ENCODE peak calls at places on chromosomes 3 and 15, in nine cellular contexts. One of them, this sample, is unnamed.

GRCh38 chr15:99371180-99372103 is 120.2 kb downstream of the LRRC28 start:
- DNase-seq in HCT116: no peak
- DNase-seq in transverse colon: no peak
- DNase-seq in sigmoid colon: no peak
- DNase-seq in HL-60: no peak
- DNase-seq in GM23338: peak
- DNase-seq in GM12892: no peak
- DNase-seq in endothelial cell of umbilical vein: peak
- DNase-seq in GM12891: no peak
- DNase-seq in this sample: no peak

GRCh38 chr15:50261979-50262378 is 3.5 kb downstream of the HDC start:
- DNase-seq in GM12891: no peak
- DNase-seq in endothelial cell of umbilical vein: no peak
- DNase-seq in sigmoid colon: no peak
- DNase-seq in GM23338: peak
- DNase-seq in transverse colon: no peak
- DNase-seq in GM12892: no peak
- DNase-seq in HCT116: no peak
- DNase-seq in HL-60: no peak
- DNase-seq in this sample: no peak

GRCh38 chr15:84981711-84982300 is at the start of gene PDE8A:
- DNase-seq in HL-60: peak
- DNase-seq in GM12892: peak
- DNase-seq in HCT116: no peak
- DNase-seq in sigmoid colon: peak
- DNase-seq in GM23338: peak
- DNase-seq in transverse colon: peak
- DNase-seq in endothelial cell of umbilical vein: peak
- DNase-seq in GM12891: peak
- DNase-seq in this sample: peak

GRCh38 chr3:77227567-77227966 is 187.7 kb downstream of the ROBO2 start:
- DNase-seq in sigmoid colon: no peak
- DNase-seq in GM23338: no peak
- DNase-seq in GM12892: no peak
- DNase-seq in HL-60: no peak
- DNase-seq in HCT116: no peak
- DNase-seq in transverse colon: no peak
- DNase-seq in endothelial cell of umbilical vein: no peak
- DNase-seq in GM12891: no peak
- DNase-seq in this sample: no peak

GRCh38 chr15:69908060-69908459 is 189.7 kb downstream of the TLE3 start:
- DNase-seq in HL-60: no peak
- DNase-seq in sigmoid colon: no peak
- DNase-seq in endothelial cell of umbilical vein: no peak
- DNase-seq in GM23338: no peak
- DNase-seq in transverse colon: no peak
- DNase-seq in GM12892: no peak
- DNase-seq in HCT116: no peak
- DNase-seq in GM12891: no peak
- DNase-seq in this sample: no peak

GRCh38 chr15:40307421-40308165 is at the start of gene PLCB2:
- DNase-seq in HL-60: peak
- DNase-seq in HCT116: no peak
- DNase-seq in GM12892: peak
- DNase-seq in sigmoid colon: peak
- DNase-seq in endothelial cell of umbilical vein: no peak
- DNase-seq in transverse colon: peak
- DNase-seq in GM23338: peak
- DNase-seq in GM12891: no peak
- DNase-seq in this sample: no peak

GRCh38 chr15:90264649-90265048 is 823 bp upstream of the NGRN start:
- DNase-seq in GM12892: no peak
- DNase-seq in endothelial cell of umbilical vein: peak
- DNase-seq in transverse colon: peak
- DNase-seq in sigmoid colon: no peak
- DNase-seq in HCT116: no peak
- DNase-seq in GM23338: no peak
- DNase-seq in GM12891: no peak
- DNase-seq in HL-60: peak
- DNase-seq in this sample: no peak

GRCh38 chr3:123198352-123198751 is 3.4 kb upstream of the SEC22A start:
- DNase-seq in GM12891: no peak
- DNase-seq in GM12892: no peak
- DNase-seq in endothelial cell of umbilical vein: no peak
- DNase-seq in HL-60: no peak
- DNase-seq in sigmoid colon: no peak
- DNase-seq in transverse colon: no peak
- DNase-seq in GM23338: no peak
- DNase-seq in HCT116: no peak
- DNase-seq in this sample: no peak

GRCh38 chr3:166606988-166607387 is 769.8 kb upstream of the BCHE start:
- DNase-seq in GM12892: no peak
- DNase-seq in GM12891: no peak
- DNase-seq in endothelial cell of umbilical vein: no peak
- DNase-seq in HCT116: no peak
- DNase-seq in transverse colon: no peak
- DNase-seq in GM23338: no peak
- DNase-seq in sigmoid colon: no peak
- DNase-seq in HL-60: no peak
- DNase-seq in this sample: no peak

GRCh38 chr3:4543110-4543509 is 50.0 kb downstream of the ITPR1 start:
- DNase-seq in GM12892: no peak
- DNase-seq in transverse colon: no peak
- DNase-seq in HCT116: no peak
- DNase-seq in sigmoid colon: no peak
- DNase-seq in GM23338: no peak
- DNase-seq in endothelial cell of umbilical vein: no peak
- DNase-seq in GM12891: no peak
- DNase-seq in HL-60: no peak
- DNase-seq in this sample: no peak

GRCh38 chr15:92848852-92849598 is 51.1 kb upstream of the CHD2 start:
- DNase-seq in GM12892: peak
- DNase-seq in GM12891: no peak
- DNase-seq in GM23338: no peak
- DNase-seq in HCT116: no peak
- DNase-seq in sigmoid colon: no peak
- DNase-seq in endothelial cell of umbilical vein: no peak
- DNase-seq in HL-60: peak
- DNase-seq in transverse colon: no peak
- DNase-seq in this sample: no peak

GRCh38 chr3:133283958-133284807 is 115.7 kb upstream of the BFSP2 start:
- DNase-seq in transverse colon: no peak
- DNase-seq in sigmoid colon: no peak
- DNase-seq in endothelial cell of umbilical vein: no peak
- DNase-seq in HL-60: no peak
- DNase-seq in GM12892: no peak
- DNase-seq in GM23338: peak
- DNase-seq in GM12891: no peak
- DNase-seq in HCT116: no peak
- DNase-seq in this sample: no peak

GRCh38 chr3:59895972-59896371 is 846.1 kb upstream of the CFAP20DC start:
- DNase-seq in GM12892: no peak
- DNase-seq in GM12891: no peak
- DNase-seq in transverse colon: no peak
- DNase-seq in HCT116: no peak
- DNase-seq in HL-60: no peak
- DNase-seq in GM23338: no peak
- DNase-seq in endothelial cell of umbilical vein: no peak
- DNase-seq in sigmoid colon: no peak
- DNase-seq in this sample: no peak

GRCh38 chr3:59894425-59895146 is 844.8 kb upstream of the CFAP20DC start:
- DNase-seq in HL-60: no peak
- DNase-seq in endothelial cell of umbilical vein: no peak
- DNase-seq in GM23338: no peak
- DNase-seq in GM12892: no peak
- DNase-seq in HCT116: no peak
- DNase-seq in sigmoid colon: no peak
- DNase-seq in GM12891: no peak
- DNase-seq in transverse colon: no peak
- DNase-seq in this sample: no peak

GRCh38 chr3:59899068-59899467 is 849.2 kb upstream of the CFAP20DC start:
- DNase-seq in sigmoid colon: no peak
- DNase-seq in GM23338: no peak
- DNase-seq in GM12891: no peak
- DNase-seq in endothelial cell of umbilical vein: no peak
- DNase-seq in HL-60: no peak
- DNase-seq in transverse colon: no peak
- DNase-seq in GM12892: no peak
- DNase-seq in HCT116: no peak
- DNase-seq in this sample: no peak
- TF ChIP-seq POLR2AphosphoS5 in sigmoid colon: no peak
- TF ChIP-seq POLR2AphosphoS5 in GM23338: no peak
- TF ChIP-seq POLR2AphosphoS5 in GM12891: no peak
- TF ChIP-seq POLR2AphosphoS5 in endothelial cell of umbilical vein: no peak
- TF ChIP-seq POLR2AphosphoS5 in HL-60: no peak
- TF ChIP-seq POLR2AphosphoS5 in transverse colon: no peak
- TF ChIP-seq POLR2AphosphoS5 in GM12892: no peak
- TF ChIP-seq POLR2AphosphoS5 in HCT116: no peak
- TF ChIP-seq POLR2AphosphoS5 in this sample: no peak

DNA sequence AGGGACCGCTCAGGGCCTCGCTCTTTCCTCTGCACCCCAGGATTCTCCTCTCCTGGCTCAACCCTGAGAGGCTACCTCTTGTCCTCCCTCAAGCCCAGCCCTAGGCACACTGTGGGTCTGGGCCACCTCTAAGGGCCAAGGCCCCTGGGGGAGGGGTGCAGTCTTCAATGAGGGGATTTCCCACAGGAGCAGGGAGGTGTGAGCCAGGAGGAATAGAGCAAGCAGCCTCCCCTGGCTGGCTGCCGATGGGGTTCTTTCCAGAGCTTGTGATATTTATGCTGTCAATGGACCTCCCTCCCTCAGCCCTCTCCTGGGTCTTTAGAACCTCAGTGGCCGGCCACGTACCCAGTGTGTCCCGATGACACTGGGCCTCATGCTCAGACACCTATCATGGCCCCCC is 99.5 kb upstream of the RPL32 start:
- DNase-seq in GM23338: no peak
- DNase-seq in GM12891: no peak
- DNase-seq in GM12892: no peak
- DNase-seq in sigmoid colon: no peak
- DNase-seq in transverse colon: no peak
- DNase-seq in HCT116: no peak
- DNase-seq in HL-60: no peak
- DNase-seq in endothelial cell of umbilical vein: no peak
- DNase-seq in this sample: no peak
- TF ChIP-seq POLR2AphosphoS5 in GM23338: no peak
- TF ChIP-seq POLR2AphosphoS5 in GM12891: no peak
- TF ChIP-seq POLR2AphosphoS5 in GM12892: no peak
- TF ChIP-seq POLR2AphosphoS5 in sigmoid colon: no peak
- TF ChIP-seq POLR2AphosphoS5 in transverse colon: no peak
- TF ChIP-seq POLR2AphosphoS5 in HCT116: no peak
- TF ChIP-seq POLR2AphosphoS5 in HL-60: no peak
- TF ChIP-seq POLR2AphosphoS5 in endothelial cell of umbilical vein: no peak
- TF ChIP-seq POLR2AphosphoS5 in this sample: no peak

GRCh38 chr15:60396964-60397771 is 618 bp downstream of the ANXA2 start:
- DNase-seq in HCT116: no peak
- DNase-seq in HL-60: no peak
- DNase-seq in sigmoid colon: peak
- DNase-seq in GM12892: peak
- DNase-seq in GM23338: peak
- DNase-seq in endothelial cell of umbilical vein: no peak
- DNase-seq in GM12891: no peak
- DNase-seq in transverse colon: peak
- DNase-seq in this sample: peak
- TF ChIP-seq POLR2AphosphoS5 in HCT116: peak
- TF ChIP-seq POLR2AphosphoS5 in HL-60: no peak
- TF ChIP-seq POLR2AphosphoS5 in sigmoid colon: peak
- TF ChIP-seq POLR2AphosphoS5 in GM12892: peak
- TF ChIP-seq POLR2AphosphoS5 in GM23338: no peak
- TF ChIP-seq POLR2AphosphoS5 in endothelial cell of umbilical vein: peak
- TF ChIP-seq POLR2AphosphoS5 in GM12891: peak
- TF ChIP-seq POLR2AphosphoS5 in transverse colon: peak
- TF ChIP-seq POLR2AphosphoS5 in this sample: no peak

DNA sequence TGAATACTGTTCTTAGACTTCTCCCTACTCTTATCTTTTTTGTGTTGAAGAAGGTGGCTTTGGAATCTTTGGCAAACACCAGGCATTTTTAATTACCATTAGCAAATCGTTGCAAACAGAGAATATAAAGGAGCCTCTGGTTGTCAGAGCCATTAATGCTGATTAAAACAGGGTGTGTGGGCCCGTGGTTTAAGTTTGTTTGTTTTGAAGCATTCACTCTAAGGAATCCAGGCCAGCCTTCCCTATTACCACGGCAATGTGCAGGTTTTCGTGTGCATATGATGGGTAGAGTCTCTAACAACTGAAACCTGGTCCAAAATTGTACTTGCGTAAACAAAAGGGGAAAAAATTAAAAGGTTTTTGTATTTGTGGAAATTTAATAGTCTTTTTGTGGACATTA is 141.2 kb upstream of the GMNC start:
- DNase-seq in transverse colon: no peak
- DNase-seq in sigmoid colon: no peak
- DNase-seq in HL-60: no peak
- DNase-seq in endothelial cell of umbilical vein: no peak
- DNase-seq in HCT116: no peak
- DNase-seq in GM12892: no peak
- DNase-seq in GM12891: no peak
- DNase-seq in GM23338: no peak
- DNase-seq in this sample: no peak
- TF ChIP-seq POLR2AphosphoS5 in transverse colon: no peak
- TF ChIP-seq POLR2AphosphoS5 in sigmoid colon: no peak
- TF ChIP-seq POLR2AphosphoS5 in HL-60: no peak
- TF ChIP-seq POLR2AphosphoS5 in endothelial cell of umbilical vein: no peak
- TF ChIP-seq POLR2AphosphoS5 in HCT116: no peak
- TF ChIP-seq POLR2AphosphoS5 in GM12892: no peak
- TF ChIP-seq POLR2AphosphoS5 in GM12891: no peak
- TF ChIP-seq POLR2AphosphoS5 in GM23338: no peak
- TF ChIP-seq POLR2AphosphoS5 in this sample: no peak

GRCh38 chr3:36409862-36410261 is 29.6 kb downstream of the STAC start:
- DNase-seq in HL-60: no peak
- DNase-seq in GM12892: no peak
- DNase-seq in GM23338: no peak
- DNase-seq in endothelial cell of umbilical vein: no peak
- DNase-seq in transverse colon: no peak
- DNase-seq in GM12891: no peak
- DNase-seq in HCT116: no peak
- DNase-seq in sigmoid colon: no peak
- DNase-seq in this sample: no peak
- TF ChIP-seq POLR2AphosphoS5 in HL-60: no peak
- TF ChIP-seq POLR2AphosphoS5 in GM12892: no peak
- TF ChIP-seq POLR2AphosphoS5 in GM23338: no peak
- TF ChIP-seq POLR2AphosphoS5 in endothelial cell of umbilical vein: no peak
- TF ChIP-seq POLR2AphosphoS5 in transverse colon: no peak
- TF ChIP-seq POLR2AphosphoS5 in GM12891: no peak
- TF ChIP-seq POLR2AphosphoS5 in HCT116: no peak
- TF ChIP-seq POLR2AphosphoS5 in sigmoid colon: no peak
- TF ChIP-seq POLR2AphosphoS5 in this sample: no peak

DNA sequence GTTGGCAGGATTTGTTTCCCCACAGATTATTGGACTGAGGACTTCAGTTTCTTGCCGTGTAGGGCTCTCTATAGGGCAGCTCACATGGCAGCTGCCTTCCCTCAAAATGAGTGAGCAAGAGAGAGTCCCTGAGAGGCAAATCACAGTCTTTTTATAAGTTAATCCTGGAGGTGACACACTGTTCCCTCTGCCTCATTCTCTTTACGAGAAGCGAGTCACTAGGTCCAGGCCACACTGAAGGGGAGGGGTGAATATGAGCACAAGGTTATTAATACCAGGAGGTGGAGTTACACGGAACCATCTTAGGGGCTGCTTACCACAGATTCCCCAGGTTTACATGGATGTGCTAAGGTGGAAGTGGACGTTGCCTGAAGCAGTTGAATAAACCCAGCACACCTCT is 77.0 kb downstream of the LPP start:
- DNase-seq in endothelial cell of umbilical vein: no peak
- DNase-seq in HL-60: no peak
- DNase-seq in HCT116: peak
- DNase-seq in GM12892: no peak
- DNase-seq in GM23338: no peak
- DNase-seq in sigmoid colon: peak
- DNase-seq in transverse colon: no peak
- DNase-seq in GM12891: no peak
- DNase-seq in this sample: no peak
- TF ChIP-seq POLR2AphosphoS5 in endothelial cell of umbilical vein: no peak
- TF ChIP-seq POLR2AphosphoS5 in HL-60: no peak
- TF ChIP-seq POLR2AphosphoS5 in HCT116: no peak
- TF ChIP-seq POLR2AphosphoS5 in GM12892: no peak
- TF ChIP-seq POLR2AphosphoS5 in GM23338: no peak
- TF ChIP-seq POLR2AphosphoS5 in sigmoid colon: peak
- TF ChIP-seq POLR2AphosphoS5 in transverse colon: peak
- TF ChIP-seq POLR2AphosphoS5 in GM12891: no peak
- TF ChIP-seq POLR2AphosphoS5 in this sample: no peak

This sample was measured in suprapubic skin.